ENCODE peak calls at places on chromosomes 11 and 22, in ten cellular contexts. P is OCI-LY7, W is colonic mucosa, L is BJ, E is endothelial cell, T is neural crest cell, B is epithelial cell of esophagus, J is astrocyte of the spinal cord, V is cardiac fibroblast, D is endothelial cell of umbilical vein. U is an unnamed sample.

GRCh38 chr11:73233704-73234402 is 15.8 kb downstream of the P2RY2 start:
- DNase-seq in P (no peak), W (no peak), L (no peak), E (no peak), T (no peak), B (no peak), J (no peak), V (peak), D (no peak), U (no peak)

GRCh38 chr22:20507253-20508066 is at the start of gene MED15:
- DNase-seq in P (peak), W (peak), L (no peak), E (peak), T (peak), B (peak), J (peak), V (peak), D (peak), U (peak)

GRCh38 chr11:67464411-67465189 is 4.5 kb downstream of the TMEM134 start:
- DNase-seq in P (peak), W (peak), L (no peak), E (peak), T (peak), B (peak), J (peak), V (peak), D (peak), U (peak)

GRCh38 chr11:120608760-120609211 is 97.2 kb downstream of the GRIK4 start:
- DNase-seq in P (no peak), W (peak), L (no peak), E (no peak), T (no peak), B (peak), J (no peak), V (no peak), D (no peak), U (no peak)

GRCh38 chr11:99015634-99016454 is 4.9 kb upstream of the CNTN5 start:
- DNase-seq in P (peak), W (no peak), L (no peak), E (no peak), T (no peak), B (peak), J (peak), V (peak), D (peak), U (peak)

GRCh38 chr11:65803797-65804492 is 17.1 kb downstream of the OVOL1 start:
- DNase-seq in P (no peak), W (no peak), L (no peak), E (no peak), T (no peak), B (no peak), J (no peak), V (no peak), D (no peak), U (no peak)

GRCh38 chr11:11620966-11621880 is 582 bp downstream of the GALNT18 start:
- DNase-seq in P (no peak), W (peak), L (no peak), E (no peak), T (peak), B (peak), J (peak), V (peak), D (peak), U (peak)

GRCh38 chr11:31619980-31620379 is 110.4 kb downstream of the ELP4 start:
- DNase-seq in P (no peak), W (no peak), L (no peak), E (no peak), T (no peak), B (no peak), J (no peak), V (no peak), D (no peak), U (no peak)

GRCh38 chr11:99513368-99513767 is 492.6 kb downstream of the CNTN5 start:
- DNase-seq in P (no peak), W (no peak), L (no peak), E (no peak), T (no peak), B (no peak), J (no peak), V (no peak), D (no peak), U (no peak)

GRCh38 chr11:27599217-27599616 is 92.6 kb upstream of the LIN7C start:
- DNase-seq in P (peak), W (no peak), L (no peak), E (no peak), T (no peak), B (peak), J (no peak), V (no peak), D (no peak), U (no peak)

GRCh38 chr11:60130496-60130895 is 42.0 kb downstream of the MS4A2 start:
- DNase-seq in P (peak), W (peak), L (no peak), E (peak), T (peak), B (peak), J (no peak), V (peak), D (peak), U (peak)

GRCh38 chr11:116175707-116176106 is 597.1 kb downstream of the BUD13 start:
- DNase-seq in P (no peak), W (peak), L (no peak), E (no peak), T (no peak), B (no peak), J (no peak), V (no peak), D (no peak), U (no peak)

GRCh38 chr11:109197656-109198055 is 224.3 kb upstream of the C11orf87 start:
- DNase-seq in P (no peak), W (no peak), L (no peak), E (no peak), T (no peak), B (peak), J (peak), V (peak), D (no peak), U (no peak)

GRCh38 chr11:58193403-58193802 is 4.5 kb downstream of the OR9Q2 start:
- DNase-seq in P (no peak), W (peak), L (no peak), E (no peak), T (no peak), B (no peak), J (no peak), V (no peak), D (no peak), U (no peak)

GRCh38 chr11:96035031-96035743 is 111.3 kb upstream of the MTMR2 start:
- DNase-seq in P (no peak), W (no peak), L (no peak), E (no peak), T (no peak), B (no peak), J (no peak), V (peak), D (no peak), U (no peak)

GRCh38 chr11:2089536-2090165 is 49.5 kb downstream of the IGF2 start:
- DNase-seq in P (peak), W (no peak), L (no peak), E (no peak), T (no peak), B (peak), J (peak), V (peak), D (peak), U (no peak)

GRCh38 chr22:19042285-19043110 is 79.7 kb downstream of the DGCR2 start:
- DNase-seq in P (no peak), W (no peak), L (no peak), E (no peak), T (no peak), B (no peak), J (no peak), V (no peak), D (no peak), U (no peak)

GRCh38 chr22:30878516-30879365 is 89.8 kb downstream of the MORC2 start:
- DNase-seq in P (no peak), W (no peak), L (no peak), E (no peak), T (no peak), B (no peak), J (no peak), V (peak), D (no peak), U (no peak)

GRCh38 chr11:2795491-2795991 is 90.0 kb downstream of the CDKN1C start:
- DNase-seq in P (no peak), W (peak), L (no peak), E (no peak), T (no peak), B (no peak), J (no peak), V (no peak), D (no peak), U (no peak)

GRCh38 chr22:22925795-22926358 is 38.3 kb downstream of the IGLL5 start:
- DNase-seq in P (no peak), W (no peak), L (no peak), E (no peak), T (no peak), B (no peak), J (no peak), V (no peak), D (no peak), U (no peak)

GRCh38 chr11:10029386-10030121 is 264.5 kb downstream of the SBF2 start:
- DNase-seq in P (no peak), W (no peak), L (no peak), E (no peak), T (no peak), B (no peak), J (no peak), V (no peak), D (no peak), U (no peak)

GRCh38 chr22:23530766-23531282 is 49.3 kb downstream of the IGLL1 start:
- DNase-seq in P (no peak), W (no peak), L (no peak), E (no peak), T (no peak), B (no peak), J (no peak), V (no peak), D (no peak), U (no peak)

GRCh38 chr11:123253909-123254308 is 58.9 kb upstream of the CLMP start:
- DNase-seq in P (no peak), W (no peak), L (no peak), E (no peak), T (no peak), B (no peak), J (peak), V (peak), D (no peak), U (no peak)

GRCh38 chr11:72771507-72771906 is 19.3 kb upstream of the ARAP1 start:
- DNase-seq in P (no peak), W (no peak), L (no peak), E (no peak), T (no peak), B (peak), J (peak), V (peak), D (no peak), U (no peak)

GRCh38 chr11:125397421-125397820 is 98.6 kb downstream of the FEZ1 start:
- DNase-seq in P (no peak), W (no peak), L (no peak), E (no peak), T (no peak), B (no peak), J (no peak), V (no peak), D (no peak), U (no peak)

GRCh38 chr22:47626428-47627390 is 864.3 kb downstream of the TBC1D22A start:
- DNase-seq in P (peak), W (no peak), L (no peak), E (no peak), T (no peak), B (no peak), J (no peak), V (no peak), D (no peak), U (no peak)

GRCh38 chr11:76799061-76799804 is 16.1 kb downstream of the TSKU start:
- DNase-seq in P (peak), W (peak), L (no peak), E (peak), T (peak), B (peak), J (peak), V (peak), D (peak), U (peak)

GRCh38 chr11:70901951-70902521 is 350.3 kb downstream of the SHANK2 start:
- DNase-seq in P (no peak), W (no peak), L (no peak), E (no peak), T (no peak), B (no peak), J (no peak), V (peak), D (no peak), U (no peak)

GRCh38 chr22:37469416-37470086 is 16.6 kb downstream of the MFNG start:
- DNase-seq in P (no peak), W (no peak), L (no peak), E (no peak), T (no peak), B (no peak), J (no peak), V (no peak), D (no peak), U (no peak)

DNA sequence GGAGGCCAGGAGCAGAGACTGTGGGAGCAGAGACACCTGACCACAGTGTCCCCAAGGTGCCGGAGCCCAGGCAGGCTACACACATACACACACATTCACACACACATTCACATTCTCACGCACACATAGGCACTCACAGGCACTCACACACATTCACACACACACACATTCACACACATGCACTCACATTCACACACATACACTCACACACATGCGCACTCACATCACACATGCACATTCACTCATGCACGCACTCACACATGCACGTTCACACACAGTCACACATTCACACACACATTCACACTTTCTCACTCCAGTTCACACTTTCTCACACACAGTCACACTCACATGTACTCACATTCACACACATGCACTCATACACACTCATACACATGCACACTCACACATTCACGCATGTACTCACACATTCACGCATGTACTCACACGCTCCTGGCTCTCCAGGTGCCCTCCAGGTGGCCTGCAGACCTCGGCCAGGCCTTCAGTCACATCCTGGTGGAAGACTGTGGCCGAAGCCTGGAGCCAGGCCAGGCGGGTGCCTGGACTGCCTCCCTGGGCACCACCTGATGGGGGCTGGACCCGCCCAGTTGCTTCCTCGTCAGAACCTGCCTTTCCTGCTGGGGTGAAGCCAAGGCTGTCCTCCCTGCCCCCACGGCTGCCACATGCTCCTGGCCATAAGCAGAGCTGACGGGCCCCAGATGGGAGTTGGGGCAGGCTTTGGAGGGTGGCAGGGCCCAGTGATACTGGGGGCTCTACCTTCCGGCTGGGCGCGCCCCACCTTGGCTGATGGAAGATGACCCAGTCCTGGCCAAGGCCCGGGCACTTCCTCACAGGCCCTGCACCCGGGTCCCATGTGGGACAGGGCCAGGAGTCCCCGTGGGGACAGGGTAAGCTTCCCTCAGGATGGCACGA is 89.5 kb downstream of the WNT7B start:
- DNase-seq in P (no peak), W (no peak), L (no peak), E (no peak), T (no peak), B (peak), J (no peak), V (no peak), D (no peak), U (no peak)
- TF ChIP-seq CTCF in P (no peak), W (no peak), L (no peak), E (no peak), T (no peak), B (no peak), J (no peak), V (no peak), D (no peak), U (no peak)

GRCh38 chr11:130260080-130260627 is 54.6 kb downstream of the ZBTB44 start:
- DNase-seq in P (no peak), W (no peak), L (no peak), E (no peak), T (no peak), B (no peak), J (no peak), V (no peak), D (no peak), U (no peak)
- TF ChIP-seq CTCF in P (no peak), W (no peak), L (no peak), E (no peak), T (no peak), B (no peak), J (no peak), V (no peak), D (no peak), U (no peak)

DNA sequence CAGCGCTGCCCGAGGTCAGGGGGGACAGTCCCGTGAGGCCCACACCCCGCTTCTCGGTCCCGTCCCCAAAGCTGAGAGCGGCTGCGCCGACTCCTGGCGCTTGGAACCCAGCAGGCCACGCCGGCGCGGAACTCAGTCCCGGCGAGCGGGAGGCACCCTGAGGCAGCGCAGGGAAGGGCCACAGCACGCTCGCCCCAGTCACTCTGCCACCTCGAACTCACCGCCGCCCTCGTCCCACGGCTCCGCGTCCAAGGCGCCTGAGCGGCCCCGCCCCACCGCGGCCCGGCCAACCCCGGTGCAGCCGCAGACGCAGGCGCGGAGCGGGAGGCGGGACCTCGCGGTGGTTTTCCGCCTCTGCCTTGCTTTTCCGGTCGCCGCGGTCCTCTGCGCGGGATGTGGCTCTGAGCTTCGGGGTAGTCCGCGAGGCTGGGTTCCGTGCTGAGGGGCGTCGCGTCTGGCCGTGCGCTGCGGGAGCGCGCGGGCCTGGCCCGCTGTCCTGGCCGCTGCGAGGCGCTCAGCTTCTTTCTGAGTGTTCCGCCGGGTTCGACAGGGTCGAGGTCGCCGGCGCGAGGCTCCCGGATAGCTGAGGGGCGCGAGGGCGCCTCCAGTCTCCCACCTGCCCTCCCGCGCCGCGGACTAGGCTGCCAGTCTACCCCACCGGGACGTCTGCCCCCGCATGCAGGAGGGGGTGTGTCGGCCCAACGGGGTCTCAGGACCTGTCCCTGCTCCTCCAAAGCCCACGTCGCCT is at the start of gene CDPF1:
- DNase-seq in P (peak), W (peak), L (peak), E (peak), T (peak), B (peak), J (peak), V (peak), D (peak), U (peak)
- TF ChIP-seq CTCF in P (peak), W (no peak), L (no peak), E (no peak), T (no peak), B (no peak), J (no peak), V (no peak), D (no peak), U (no peak)

GRCh38 chr11:127133061-127133460 is 132.5 kb upstream of the KIRREL3 start:
- DNase-seq in P (no peak), W (no peak), L (no peak), E (no peak), T (no peak), B (no peak), J (no peak), V (no peak), D (no peak), U (no peak)

GRCh38 chr11:127136438-127136837 is 135.9 kb upstream of the KIRREL3 start:
- DNase-seq in P (no peak), W (no peak), L (no peak), E (no peak), T (no peak), B (no peak), J (no peak), V (no peak), D (no peak), U (no peak)
- TF ChIP-seq CTCF in P (peak), W (no peak), L (peak), E (no peak), T (no peak), B (no peak), J (no peak), V (no peak), D (no peak), U (no peak)

GRCh38 chr22:17218341-17218740 is 894 bp downstream of the ADA2 start:
- DNase-seq in P (no peak), W (no peak), L (no peak), E (no peak), T (no peak), B (no peak), J (no peak), V (no peak), D (no peak), U (no peak)

GRCh38 chr22:17217179-17217578 is 2.1 kb downstream of the ADA2 start:
- DNase-seq in P (peak), W (no peak), L (no peak), E (no peak), T (no peak), B (no peak), J (no peak), V (no peak), D (no peak), U (no peak)

GRCh38 chr22:17214416-17215043 is 4.7 kb downstream of the ADA2 start:
- DNase-seq in P (no peak), W (no peak), L (no peak), E (no peak), T (no peak), B (no peak), J (no peak), V (no peak), D (no peak), U (no peak)

DNA sequence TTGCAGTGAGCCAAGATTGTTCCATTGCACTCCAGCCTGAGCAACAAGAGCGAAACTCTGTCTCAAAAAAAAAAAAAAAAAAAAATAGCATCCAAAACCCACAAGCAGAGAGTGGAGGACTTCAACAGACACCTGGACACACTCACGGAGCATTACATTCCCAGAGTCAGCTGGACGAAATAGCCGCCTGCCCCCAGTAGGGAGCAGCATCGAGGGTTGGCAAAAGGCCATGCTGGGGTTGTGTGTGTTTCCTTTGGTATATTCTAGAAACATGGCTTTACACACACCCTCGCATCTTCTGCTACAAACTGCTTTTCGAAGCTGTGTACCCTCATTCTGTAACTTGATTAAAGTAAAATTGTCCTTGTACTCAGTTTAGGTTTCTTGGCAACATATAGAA is 5.3 kb downstream of the ADA2 start:
- DNase-seq in P (peak), W (peak), L (no peak), E (peak), T (peak), B (no peak), J (peak), V (peak), D (peak), U (peak)
- TF ChIP-seq CTCF in P (peak), W (peak), L (peak), E (peak), T (peak), B (no peak), J (peak), V (peak), D (peak), U (peak)

DNA sequence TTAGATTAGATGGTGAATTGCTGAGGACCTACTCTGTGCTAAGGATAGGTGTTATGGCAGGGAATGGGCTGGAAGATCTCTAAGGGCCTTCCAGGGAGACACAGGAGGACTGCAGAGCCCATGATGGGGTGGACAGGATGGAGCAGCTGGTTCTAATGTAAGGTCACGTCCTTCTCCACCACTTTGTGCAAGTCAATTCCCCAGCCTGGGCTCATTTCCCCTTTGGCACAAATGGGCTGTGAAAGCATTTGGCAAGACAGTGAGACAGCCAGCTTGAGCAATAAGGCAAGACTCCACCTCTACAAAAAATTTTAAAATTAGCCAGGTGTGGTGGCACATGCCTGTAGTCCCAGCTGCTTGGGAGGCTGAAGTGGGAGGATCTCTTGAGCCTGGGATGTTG is 81.4 kb upstream of the THY1 start:
- DNase-seq in P (no peak), W (no peak), L (no peak), E (no peak), T (no peak), B (no peak), J (no peak), V (no peak), D (no peak), U (no peak)
- TF ChIP-seq CTCF in P (no peak), W (no peak), L (no peak), E (no peak), T (no peak), B (no peak), J (no peak), V (no peak), D (no peak), U (no peak)

U was measured in nephron progenitor cell.